ENCODE peak calls at places on chromosomes 16 and 17, in ten cellular contexts. E is endothelial cell of umbilical vein, Q is tibial artery, S is Peyer's patch, L is psoas muscle, I is upper lobe of right lung, A is heart left ventricle, R is HL-60, Y is GM23338, B is AG04450. H is an unnamed sample.

GRCh38 chr17:61345081-61345480 is 54.6 kb upstream of the TBX2 start:
- DNase-seq in Q (no peak), S (no peak), E (no peak), L (no peak), I (no peak), Y (no peak), R (no peak), A (no peak), B (no peak), H (no peak)

GRCh38 chr17:49343273-49343672 is 18.8 kb downstream of the ZNF652 start:
- DNase-seq in B (no peak), I (no peak), E (peak), S (no peak), A (no peak), R (no peak), L (no peak), Q (no peak), Y (no peak), H (no peak)

GRCh38 chr16:65117701-65118448 is 4.0 kb downstream of the CDH11 start:
- DNase-seq in L (peak), Q (peak), E (peak), R (peak), Y (peak), S (peak), B (peak), I (no peak), A (peak), H (peak)

GRCh38 chr16:20866792-20867191 is 33.4 kb downstream of the DCUN1D3 start:
- DNase-seq in L (no peak), A (peak), R (no peak), B (no peak), Q (no peak), E (no peak), S (no peak), Y (no peak), I (no peak), H (no peak)

GRCh38 chr17:67241719-67242341 is 3.2 kb downstream of the HELZ start:
- DNase-seq in Q (no peak), Y (no peak), I (no peak), E (no peak), A (no peak), B (no peak), R (no peak), L (no peak), S (no peak), H (no peak)

GRCh38 chr17:364766-365165 is 12.2 kb upstream of the RPH3AL start:
- DNase-seq in Q (no peak), B (no peak), A (no peak), I (peak), E (no peak), L (no peak), S (no peak), R (no peak), Y (no peak), H (no peak)

GRCh38 chr16:12083625-12084024 is 107.1 kb downstream of the SNX29 start:
- DNase-seq in Q (no peak), Y (no peak), R (no peak), L (no peak), S (peak), I (peak), E (no peak), B (no peak), A (no peak), H (no peak)

GRCh38 chr16:14497245-14498082 is 132.6 kb downstream of the PARN start:
- DNase-seq in B (no peak), L (no peak), R (no peak), E (no peak), S (no peak), I (no peak), Y (no peak), A (no peak), Q (no peak), H (no peak)

GRCh38 chr17:75698659-75699058 is 22.6 kb upstream of the ITGB4 start:
- DNase-seq in Q (no peak), A (no peak), B (no peak), S (no peak), I (no peak), L (no peak), R (no peak), E (no peak), Y (no peak), H (no peak)

GRCh38 chr17:59830007-59830630 is 62.6 kb downstream of the TUBD1 start:
- DNase-seq in S (peak), E (peak), R (no peak), A (peak), L (peak), Q (peak), Y (no peak), I (no peak), B (no peak), H (no peak)

GRCh38 chr16:21199607-21200218 is 11.7 kb downstream of the ZP2 start:
- DNase-seq in Q (no peak), B (no peak), A (no peak), R (no peak), Y (no peak), E (no peak), S (no peak), I (no peak), L (no peak), H (no peak)

GRCh38 chr16:46736695-46737094 is 11.4 kb downstream of the MYLK3 start:
- DNase-seq in I (peak), Q (peak), B (no peak), R (no peak), Y (no peak), E (no peak), A (no peak), L (no peak), S (no peak), H (no peak)

GRCh38 chr17:82062076-82062983 is 3.3 kb downstream of the DUS1L start:
- DNase-seq in L (peak), R (no peak), S (no peak), A (peak), Q (no peak), E (no peak), Y (peak), I (no peak), B (no peak), H (no peak)
- TF ChIP-seq CTCF in L (no peak), R (no peak), S (no peak), A (no peak), Q (no peak), E (no peak), Y (no peak), I (no peak), B (no peak), H (no peak)

GRCh38 chr17:15233022-15233805 is 31.9 kb downstream of the PMP22 start:
- DNase-seq in B (no peak), S (no peak), L (peak), R (no peak), A (no peak), Y (peak), Q (no peak), E (peak), I (no peak), H (no peak)
- TF ChIP-seq CTCF in B (peak), S (no peak), L (peak), R (peak), A (peak), Y (peak), Q (no peak), E (peak), I (peak), H (no peak)

GRCh38 chr16:86355114-86355513 is 155.2 kb upstream of the FOXF1 start:
- DNase-seq in Y (no peak), B (no peak), L (no peak), Q (no peak), S (no peak), A (no peak), I (no peak), E (no peak), R (no peak), H (no peak)

GRCh38 chr16:86355538-86355937 is 154.8 kb upstream of the FOXF1 start:
- DNase-seq in B (peak), A (no peak), I (no peak), S (no peak), Y (no peak), L (no peak), Q (no peak), R (no peak), E (no peak), H (no peak)

GRCh38 chr16:86355951-86356350 is 154.4 kb upstream of the FOXF1 start:
- DNase-seq in Q (no peak), B (no peak), S (no peak), R (no peak), I (no peak), L (no peak), E (no peak), A (no peak), Y (no peak), H (no peak)

GRCh38 chr16:86353934-86354333 is 156.4 kb upstream of the FOXF1 start:
- DNase-seq in Y (no peak), S (no peak), A (no peak), L (no peak), B (no peak), E (no peak), R (no peak), Q (no peak), I (no peak), H (no peak)

GRCh38 chr16:86354641-86355040 is 155.7 kb upstream of the FOXF1 start:
- DNase-seq in B (no peak), E (no peak), A (no peak), Y (no peak), I (no peak), Q (no peak), R (no peak), L (no peak), S (no peak), H (no peak)
- TF ChIP-seq CTCF in B (no peak), E (no peak), A (no peak), Y (no peak), I (no peak), Q (no peak), R (no peak), L (no peak), S (no peak), H (no peak)

DNA sequence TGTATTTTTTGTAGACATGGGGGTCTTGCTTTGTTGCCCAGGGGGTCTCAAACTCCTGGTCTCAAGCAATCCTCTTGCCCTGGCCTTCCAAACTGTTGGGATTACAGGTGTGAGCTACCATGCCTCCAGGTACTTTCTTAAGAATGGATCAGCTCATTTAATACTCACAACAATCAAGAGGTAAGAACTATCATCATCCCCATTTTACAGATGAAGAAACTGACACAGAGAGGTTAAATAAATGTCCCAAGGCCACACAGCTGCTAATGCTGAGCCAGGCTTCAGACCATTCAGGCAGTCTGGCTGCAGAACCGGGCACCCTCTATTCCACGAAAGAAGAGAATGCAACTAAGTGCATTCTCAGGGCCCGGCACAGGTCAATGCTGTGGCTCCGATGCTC is 22.0 kb downstream of the CCDC102A start:
- DNase-seq in L (no peak), I (no peak), E (no peak), R (no peak), A (no peak), S (no peak), Q (no peak), B (no peak), Y (no peak), H (no peak)
- TF ChIP-seq CTCF in L (no peak), I (no peak), E (no peak), R (no peak), A (no peak), S (no peak), Q (no peak), B (no peak), Y (no peak), H (no peak)

GRCh38 chr17:81253358-81254131 is 14.4 kb downstream of the NDUFAF8 start:
- DNase-seq in R (no peak), A (no peak), I (no peak), B (no peak), E (peak), S (peak), Y (no peak), L (no peak), Q (no peak), H (no peak)
- TF ChIP-seq CTCF in R (peak), A (peak), I (peak), B (peak), E (peak), S (peak), Y (peak), L (peak), Q (peak), H (peak)